ENCODE peak calls at places on chromosomes 1 and 21, in six cellular contexts. One of them, this sample, is unnamed. For H3K9me2, the result is how much of the 10 kb centered on the place peaks cover.

GRCh38 chr1:189751311-189751710 is 726.4 kb downstream of the BRINP3 start:
- DNase-seq in GM23248: no peak
- DNase-seq in Karpas-422: no peak
- DNase-seq in OCI-LY7: no peak
- DNase-seq in PC-3: peak
- DNase-seq in PC-9: no peak
- DNase-seq in this sample: no peak

GRCh38 chr1:27137544-27138075 is 17.3 kb downstream of the SLC9A1 start:
- DNase-seq in GM23248: peak
- DNase-seq in PC-9: no peak
- DNase-seq in OCI-LY7: no peak
- DNase-seq in Karpas-422: no peak
- DNase-seq in PC-3: no peak
- DNase-seq in this sample: peak

GRCh38 chr21:26943916-26944315 is 23.0 kb downstream of the ADAMTS5 start:
- DNase-seq in GM23248: no peak
- DNase-seq in Karpas-422: no peak
- DNase-seq in PC-9: no peak
- DNase-seq in OCI-LY7: no peak
- DNase-seq in PC-3: no peak
- DNase-seq in this sample: no peak

GRCh38 chr1:214548988-214549387 is 2.4 kb downstream of the PTPN14 start:
- DNase-seq in PC-9: peak
- DNase-seq in Karpas-422: no peak
- DNase-seq in OCI-LY7: no peak
- DNase-seq in GM23248: peak
- DNase-seq in PC-3: peak
- DNase-seq in this sample: no peak

GRCh38 chr1:229139320-229139719 is 131.6 kb upstream of the RAB4A start:
- DNase-seq in GM23248: no peak
- DNase-seq in PC-9: no peak
- DNase-seq in PC-3: no peak
- DNase-seq in Karpas-422: no peak
- DNase-seq in OCI-LY7: no peak
- DNase-seq in this sample: no peak

GRCh38 chr1:164735315-164736052 is 176.5 kb downstream of the PBX1 start:
- DNase-seq in PC-3: peak
- DNase-seq in Karpas-422: no peak
- DNase-seq in OCI-LY7: no peak
- DNase-seq in PC-9: peak
- DNase-seq in GM23248: peak
- DNase-seq in this sample: peak

GRCh38 chr1:179058343-179059184 is 23.3 kb upstream of the TOR3A start:
- DNase-seq in OCI-LY7: no peak
- DNase-seq in Karpas-422: no peak
- DNase-seq in PC-9: no peak
- DNase-seq in GM23248: peak
- DNase-seq in PC-3: peak
- DNase-seq in this sample: no peak

GRCh38 chr21:38984982-38985422 is 179.3 kb downstream of the ETS2 start:
- DNase-seq in GM23248: peak
- DNase-seq in PC-9: no peak
- DNase-seq in Karpas-422: no peak
- DNase-seq in PC-3: no peak
- DNase-seq in OCI-LY7: no peak
- DNase-seq in this sample: no peak

GRCh38 chr1:243890576-243890975 is 40.5 kb upstream of the AKT3 start:
- DNase-seq in PC-9: no peak
- DNase-seq in OCI-LY7: no peak
- DNase-seq in Karpas-422: no peak
- DNase-seq in PC-3: peak
- DNase-seq in GM23248: peak
- DNase-seq in this sample: no peak

GRCh38 chr1:91591175-91591968 is 90.7 kb downstream of the CDC7 start:
- DNase-seq in PC-9: no peak
- DNase-seq in OCI-LY7: no peak
- DNase-seq in GM23248: no peak
- DNase-seq in PC-3: no peak
- DNase-seq in Karpas-422: no peak
- DNase-seq in this sample: peak

GRCh38 chr21:29938968-29939858 is 583 bp downstream of the GRIK1 start:
- DNase-seq in PC-9: no peak
- DNase-seq in PC-3: no peak
- DNase-seq in OCI-LY7: no peak
- DNase-seq in GM23248: peak
- DNase-seq in Karpas-422: no peak
- DNase-seq in this sample: peak

GRCh38 chr1:209825591-209826433 is 2.0 kb upstream of the UTP25 start:
- DNase-seq in PC-3: peak
- DNase-seq in PC-9: no peak
- DNase-seq in GM23248: no peak
- DNase-seq in OCI-LY7: no peak
- DNase-seq in Karpas-422: no peak
- DNase-seq in this sample: peak

GRCh38 chr1:209820986-209821385 is 6.8 kb upstream of the UTP25 start:
- DNase-seq in PC-9: no peak
- DNase-seq in PC-3: no peak
- DNase-seq in GM23248: no peak
- DNase-seq in OCI-LY7: no peak
- DNase-seq in Karpas-422: no peak
- DNase-seq in this sample: no peak

GRCh38 chr1:209819059-209819458 is 8.7 kb upstream of the UTP25 start:
- DNase-seq in PC-9: no peak
- DNase-seq in PC-3: no peak
- DNase-seq in Karpas-422: no peak
- DNase-seq in GM23248: no peak
- DNase-seq in OCI-LY7: no peak
- DNase-seq in this sample: no peak

GRCh38 chr1:209823143-209824041 is 4.4 kb upstream of the UTP25 start:
- DNase-seq in GM23248: peak
- DNase-seq in Karpas-422: peak
- DNase-seq in PC-9: no peak
- DNase-seq in OCI-LY7: peak
- DNase-seq in PC-3: peak
- DNase-seq in this sample: peak

GRCh38 chr1:209822706-209823105 is 5.1 kb upstream of the UTP25 start:
- DNase-seq in PC-3: no peak
- DNase-seq in OCI-LY7: no peak
- DNase-seq in Karpas-422: no peak
- DNase-seq in GM23248: no peak
- DNase-seq in PC-9: no peak
- DNase-seq in this sample: no peak
- H3K9me2 ChIP-seq in PC-3: under half
- H3K9me2 ChIP-seq in OCI-LY7: under half
- H3K9me2 ChIP-seq in Karpas-422: under half
- H3K9me2 ChIP-seq in GM23248: under half
- H3K9me2 ChIP-seq in PC-9: under half
- H3K9me2 ChIP-seq in this sample: under half

GRCh38 chr1:181603735-181604410 is 120.6 kb downstream of the CACNA1E start:
- DNase-seq in OCI-LY7: no peak
- DNase-seq in PC-3: no peak
- DNase-seq in Karpas-422: no peak
- DNase-seq in GM23248: no peak
- DNase-seq in PC-9: no peak
- DNase-seq in this sample: no peak

GRCh38 chr1:181608386-181608785 is 125.1 kb downstream of the CACNA1E start:
- DNase-seq in Karpas-422: no peak
- DNase-seq in OCI-LY7: no peak
- DNase-seq in PC-3: no peak
- DNase-seq in GM23248: no peak
- DNase-seq in PC-9: no peak
- DNase-seq in this sample: no peak

GRCh38 chr1:181604482-181604881 is 121.2 kb downstream of the CACNA1E start:
- DNase-seq in Karpas-422: no peak
- DNase-seq in GM23248: no peak
- DNase-seq in PC-9: no peak
- DNase-seq in OCI-LY7: no peak
- DNase-seq in PC-3: no peak
- DNase-seq in this sample: no peak

GRCh38 chr1:181608951-181609350 is 125.6 kb downstream of the CACNA1E start:
- DNase-seq in Karpas-422: no peak
- DNase-seq in PC-9: no peak
- DNase-seq in GM23248: no peak
- DNase-seq in PC-3: no peak
- DNase-seq in OCI-LY7: no peak
- DNase-seq in this sample: no peak

DNA sequence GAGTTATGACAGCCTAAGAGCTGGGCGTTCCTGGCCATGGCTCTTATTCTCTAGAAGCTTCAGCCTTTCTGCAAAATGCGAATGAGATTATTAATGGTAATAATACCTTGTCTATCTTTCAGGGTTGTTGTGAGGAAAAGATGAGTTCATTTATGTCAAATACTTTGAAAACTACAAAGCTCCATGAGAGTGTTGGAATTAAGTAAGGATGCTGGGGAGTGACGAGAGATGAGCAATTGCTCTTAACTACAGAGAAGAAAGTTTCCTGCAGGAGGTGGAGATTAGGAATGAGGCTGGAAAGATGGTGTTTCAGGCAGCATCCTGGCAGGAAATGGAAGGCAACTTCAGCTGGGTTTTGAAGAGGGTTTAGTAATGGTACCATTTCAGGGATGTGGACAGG is 124.2 kb downstream of the CACNA1E start:
- DNase-seq in PC-3: no peak
- DNase-seq in Karpas-422: no peak
- DNase-seq in OCI-LY7: no peak
- DNase-seq in GM23248: no peak
- DNase-seq in PC-9: no peak
- DNase-seq in this sample: no peak
- H3K9me2 ChIP-seq in PC-3: under half
- H3K9me2 ChIP-seq in Karpas-422: under half
- H3K9me2 ChIP-seq in OCI-LY7: under half
- H3K9me2 ChIP-seq in GM23248: under half
- H3K9me2 ChIP-seq in PC-9: under half
- H3K9me2 ChIP-seq in this sample: under half

GRCh38 chr1:114043046-114043445 is 63.8 kb downstream of the OLFML3 start:
- DNase-seq in Karpas-422: no peak
- DNase-seq in OCI-LY7: no peak
- DNase-seq in GM23248: no peak
- DNase-seq in PC-3: no peak
- DNase-seq in PC-9: no peak
- DNase-seq in this sample: no peak
- H3K9me2 ChIP-seq in Karpas-422: under half
- H3K9me2 ChIP-seq in OCI-LY7: under half
- H3K9me2 ChIP-seq in GM23248: under half
- H3K9me2 ChIP-seq in PC-3: under half
- H3K9me2 ChIP-seq in PC-9: under half
- H3K9me2 ChIP-seq in this sample: under half

DNA sequence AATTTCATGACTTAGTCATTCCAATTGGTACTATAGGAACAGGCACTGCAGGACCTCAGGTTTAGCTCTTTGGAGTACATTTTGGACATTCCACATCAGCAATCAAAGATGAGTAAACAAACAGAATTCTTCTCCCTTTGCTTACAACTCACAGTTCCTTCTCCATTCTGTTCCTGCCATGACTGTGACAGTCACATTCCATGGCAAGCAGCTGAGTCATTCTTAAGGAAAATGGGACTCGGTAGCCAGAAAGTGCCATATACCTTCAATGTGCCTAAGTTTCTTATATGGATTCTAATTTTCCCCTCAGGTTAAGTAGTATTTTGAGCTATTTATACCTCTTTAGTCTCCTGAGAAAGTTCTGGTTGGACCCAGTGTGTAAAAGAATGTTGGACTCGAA is 25.6 kb downstream of the CRCT1 start:
- DNase-seq in Karpas-422: no peak
- DNase-seq in OCI-LY7: no peak
- DNase-seq in PC-3: no peak
- DNase-seq in GM23248: no peak
- DNase-seq in PC-9: no peak
- DNase-seq in this sample: no peak
- H3K9me2 ChIP-seq in Karpas-422: under half
- H3K9me2 ChIP-seq in OCI-LY7: under half
- H3K9me2 ChIP-seq in PC-3: under half
- H3K9me2 ChIP-seq in GM23248: under half
- H3K9me2 ChIP-seq in PC-9: under half
- H3K9me2 ChIP-seq in this sample: under half